ENCODE peak calls at places on chromosomes 1 and 21, in nine cellular contexts. B is breast epithelium, V is adrenal gland, C is sigmoid colon, N is A549, D is heart left ventricle, R is esophagus squamous epithelium, P is uterus, Z is stomach. A is an unnamed sample.

GRCh38 chr1:169312084-169312954 is 55.3 kb downstream of the NME7 start:
- DNase-seq in B (no peak), V (no peak), C (no peak), N (peak), D (no peak), R (no peak), P (no peak), Z (no peak), A (no peak)

GRCh38 chr1:169236143-169236542 is 129.7 kb downstream of the ATP1B1 start:
- DNase-seq in B (no peak), V (peak), C (no peak), N (no peak), D (no peak), R (no peak), P (no peak), Z (no peak), A (no peak)

GRCh38 chr1:19086176-19086875 is 123.7 kb downstream of the UBR4 start:
- DNase-seq in B (peak), V (no peak), C (no peak), N (no peak), D (no peak), R (no peak), P (no peak), Z (peak), A (no peak)

GRCh38 chr1:4673494-4673893 is 19.1 kb downstream of the AJAP1 start:
- DNase-seq in B (no peak), V (no peak), C (no peak), N (no peak), D (no peak), R (no peak), P (no peak), Z (no peak), A (no peak)

GRCh38 chr1:164823486-164824279 is 264.7 kb downstream of the PBX1 start:
- DNase-seq in B (no peak), V (peak), C (peak), N (no peak), D (peak), R (no peak), P (peak), Z (no peak), A (no peak)

GRCh38 chr1:180278193-180278556 is 48.1 kb downstream of the LHX4 start:
- DNase-seq in B (no peak), V (no peak), C (no peak), N (no peak), D (no peak), R (no peak), P (no peak), Z (no peak), A (no peak)

GRCh38 chr1:115454835-115455511 is 116.9 kb upstream of the NGF start:
- DNase-seq in B (peak), V (no peak), C (peak), N (no peak), D (peak), R (no peak), P (peak), Z (no peak), A (peak)

GRCh38 chr1:10724948-10725852 is 71.2 kb downstream of the CASZ1 start:
- DNase-seq in B (peak), V (no peak), C (peak), N (no peak), D (peak), R (no peak), P (peak), Z (peak), A (no peak)

GRCh38 chr1:72397786-72398185 is 115.4 kb upstream of the NEGR1 start:
- DNase-seq in B (no peak), V (no peak), C (no peak), N (no peak), D (no peak), R (no peak), P (no peak), Z (no peak), A (no peak)

GRCh38 chr21:38538353-38538752 is 40.1 kb upstream of the ERG start:
- DNase-seq in B (no peak), V (no peak), C (no peak), N (no peak), D (no peak), R (no peak), P (no peak), Z (no peak), A (no peak)

GRCh38 chr1:65896721-65897120 is 104.0 kb downstream of the PDE4B start:
- DNase-seq in B (no peak), V (no peak), C (no peak), N (no peak), D (no peak), R (no peak), P (no peak), Z (no peak), A (no peak)

GRCh38 chr1:247448107-247448778 is 9.7 kb downstream of the OR2B11 start:
- DNase-seq in B (peak), V (peak), C (peak), N (peak), D (peak), R (no peak), P (peak), Z (peak), A (peak)

GRCh38 chr1:17632541-17633193 is 93.2 kb downstream of the ARHGEF10L start:
- DNase-seq in B (no peak), V (no peak), C (no peak), N (peak), D (no peak), R (no peak), P (no peak), Z (no peak), A (no peak)

GRCh38 chr1:223887724-223888428 is 42.1 kb upstream of the TP53BP2 start:
- DNase-seq in B (no peak), V (peak), C (no peak), N (peak), D (no peak), R (no peak), P (peak), Z (no peak), A (no peak)

GRCh38 chr1:28480308-28480707 is 25.5 kb upstream of the RCC1 start:
- DNase-seq in B (no peak), V (no peak), C (no peak), N (no peak), D (no peak), R (no peak), P (no peak), Z (no peak), A (peak)

GRCh38 chr1:164660415-164661174 is 101.6 kb downstream of the PBX1 start:
- DNase-seq in B (no peak), V (no peak), C (no peak), N (no peak), D (no peak), R (no peak), P (no peak), Z (no peak), A (no peak)

GRCh38 chr1:154982897-154983648 is at the start of gene FLAD1:
- DNase-seq in B (peak), V (peak), C (peak), N (peak), D (peak), R (peak), P (peak), Z (peak), A (peak)
- TF ChIP-seq POLR2A in B (no peak), V (no peak), C (no peak), N (peak), D (peak), R (peak), P (no peak), Z (peak), A (no peak)

DNA sequence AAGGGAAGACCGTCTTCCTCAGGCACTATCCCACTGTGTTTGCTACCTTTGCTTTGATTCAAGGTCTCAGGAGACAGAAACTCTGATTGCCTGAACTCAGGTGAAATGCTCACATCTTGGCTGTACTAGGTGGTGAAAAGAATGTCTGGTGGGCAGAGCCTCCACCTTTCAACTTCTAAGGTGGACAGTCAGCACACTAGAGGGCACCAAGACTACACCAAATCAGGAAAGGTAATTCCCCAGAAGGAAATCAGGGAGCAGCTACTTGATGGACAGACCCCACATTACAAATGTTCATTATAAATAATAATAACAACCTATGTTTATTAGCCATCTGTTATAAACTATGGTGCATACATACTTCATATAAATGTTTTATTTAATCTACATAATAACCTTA is 220.9 kb downstream of the ATG4C start:
- DNase-seq in B (no peak), V (no peak), C (no peak), N (peak), D (no peak), R (no peak), P (no peak), Z (no peak), A (no peak)
- TF ChIP-seq CTCF in B (no peak), V (no peak), C (no peak), N (peak), D (no peak), R (no peak), P (no peak), Z (peak), A (no peak)

DNA sequence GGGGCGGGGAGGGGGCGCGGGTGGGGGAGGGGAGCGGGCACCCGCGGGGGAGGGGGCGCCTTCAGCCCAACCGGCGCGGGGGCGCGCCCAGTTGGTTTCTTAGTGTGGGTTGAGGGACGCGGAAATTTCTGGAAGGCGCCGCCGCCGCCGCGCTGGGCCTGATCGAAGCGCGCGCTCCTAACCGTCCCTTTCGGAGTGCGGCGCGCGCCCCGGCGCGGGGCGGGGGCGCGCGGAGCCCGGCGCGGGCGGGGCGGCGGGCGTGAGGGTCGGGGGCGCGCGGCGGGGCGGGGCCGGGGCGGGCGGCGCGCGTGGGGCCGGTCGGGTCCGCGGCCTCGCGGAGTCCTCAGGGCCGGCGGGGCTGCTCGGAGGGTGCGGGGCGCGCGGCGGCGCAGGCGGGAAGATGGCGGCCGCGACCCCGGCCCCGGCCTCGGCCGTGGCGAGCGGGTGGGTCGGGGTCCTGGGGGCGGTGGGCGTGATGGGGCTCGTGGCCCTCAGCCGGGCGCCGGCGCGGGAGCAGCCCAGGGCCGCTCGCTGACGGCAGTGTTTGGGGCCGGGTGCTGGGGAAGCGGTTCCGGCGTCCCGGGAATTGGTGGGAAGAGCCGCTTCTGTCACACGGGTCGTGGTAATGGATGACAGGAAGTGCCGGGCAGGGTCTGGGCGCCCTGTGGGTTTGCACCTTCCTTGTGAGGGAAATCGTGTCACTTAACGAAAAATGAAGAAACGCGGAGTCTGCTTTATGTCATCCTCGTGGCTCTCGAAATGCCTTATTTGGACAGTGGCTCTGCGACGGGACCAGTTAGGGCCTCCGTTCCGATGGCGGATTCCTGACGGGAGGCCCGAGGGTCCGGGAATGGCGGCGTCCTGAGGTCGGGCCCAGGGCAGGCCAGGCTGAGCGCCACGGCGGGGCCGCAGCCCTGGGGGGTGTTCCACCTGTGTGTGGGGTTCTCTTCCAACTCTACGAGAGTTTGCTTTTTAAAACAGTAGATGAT is 764 bp downstream of the PKNOX1 start:
- DNase-seq in B (peak), V (peak), C (peak), N (peak), D (peak), R (no peak), P (no peak), Z (peak), A (peak)
- TF ChIP-seq POLR2A in B (no peak), V (peak), C (no peak), N (peak), D (no peak), R (peak), P (no peak), Z (no peak), A (no peak)

DNA sequence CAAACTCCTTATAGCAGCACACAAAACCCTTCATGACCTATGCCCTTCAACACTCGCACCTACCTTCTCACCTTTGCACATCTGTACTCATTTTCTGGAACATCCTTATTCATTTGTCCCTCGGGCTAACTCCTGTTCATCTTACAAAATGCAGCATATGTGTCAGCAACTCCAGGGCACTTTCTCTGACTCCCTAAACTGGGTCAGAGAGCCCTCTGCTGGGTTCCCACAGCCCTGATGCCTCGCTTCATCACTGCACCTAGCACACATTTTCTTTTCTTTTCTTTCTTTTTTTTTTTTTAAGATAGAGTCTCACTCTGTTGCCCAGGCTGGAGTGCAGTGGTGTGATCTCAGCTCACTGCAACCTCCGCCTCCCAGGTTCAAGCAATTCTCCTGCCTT is 54.0 kb downstream of the RAB3B start:
- DNase-seq in B (no peak), V (no peak), C (no peak), N (no peak), D (no peak), R (no peak), P (no peak), Z (no peak), A (no peak)
- TF ChIP-seq CTCF in B (no peak), V (no peak), C (no peak), N (no peak), D (no peak), R (no peak), P (no peak), Z (no peak), A (no peak)

GRCh38 chr1:25019351-25020172 is 89.5 kb upstream of the RUNX3 start:
- DNase-seq in B (no peak), V (no peak), C (no peak), N (no peak), D (no peak), R (no peak), P (no peak), Z (no peak), A (no peak)
- TF ChIP-seq POLR2A in B (no peak), V (no peak), C (no peak), N (no peak), D (no peak), R (no peak), P (no peak), Z (no peak), A (no peak)

DNA sequence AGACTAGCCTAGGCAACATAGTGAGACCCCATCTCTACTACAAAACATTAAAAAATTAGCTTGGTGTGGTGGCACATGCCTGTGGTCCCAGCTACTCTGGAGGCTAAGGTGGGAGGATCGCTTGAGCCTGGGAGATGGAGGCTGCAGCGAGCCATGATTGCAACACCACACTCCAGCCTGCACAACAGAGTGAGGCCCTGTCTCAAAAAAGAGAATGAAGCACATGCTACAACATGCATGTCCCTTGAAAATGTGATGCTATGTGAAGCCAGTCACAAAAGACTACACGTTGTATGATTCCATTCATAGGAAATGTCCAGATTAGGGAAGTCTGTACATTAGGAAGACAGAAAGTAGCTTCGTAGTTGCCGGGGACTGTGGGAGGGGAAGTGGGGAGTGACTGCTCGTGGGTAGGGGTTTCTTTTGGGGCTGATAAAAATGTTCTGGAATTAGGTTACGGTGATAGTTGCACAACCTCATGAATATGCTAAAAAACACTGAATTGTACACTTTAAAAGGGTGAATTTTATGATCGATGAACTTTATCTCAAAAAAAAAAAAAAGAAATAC is 202.1 kb downstream of the KAZN start:
- DNase-seq in B (no peak), V (no peak), C (no peak), N (no peak), D (no peak), R (no peak), P (no peak), Z (no peak), A (no peak)
- TF ChIP-seq CTCF in B (no peak), V (no peak), C (no peak), N (no peak), D (no peak), R (no peak), P (no peak), Z (no peak), A (no peak)

GRCh38 chr1:3465935-3466321 is 11.5 kb downstream of the ARHGEF16 start:
- DNase-seq in B (no peak), V (no peak), C (peak), N (no peak), D (no peak), R (no peak), P (no peak), Z (no peak), A (no peak)
- TF ChIP-seq POLR2A in B (no peak), V (no peak), C (no peak), N (no peak), D (no peak), R (no peak), P (no peak), Z (no peak), A (no peak)